ENCODE peak calls at places on chromosome 21, in six cellular contexts. I is IMR-90, U is mesenchymal stem cell, Q is H9, G is H1, V is trophoblast cell. E is an unnamed sample.

GRCh38 chr21:38544681-38545080 is 46.4 kb upstream of the ERG start:
- DNase-seq in I (no peak), U (peak), Q (no peak), G (no peak), V (no peak), E (no peak)

GRCh38 chr21:38984982-38985422 is 179.3 kb downstream of the ETS2 start:
- DNase-seq in I (peak), U (peak), Q (no peak), G (no peak), V (no peak), E (no peak)

GRCh38 chr21:17671733-17672132 is 59.0 kb upstream of the BTG3 start:
- DNase-seq in I (no peak), U (no peak), Q (no peak), G (no peak), V (no peak), E (no peak)

GRCh38 chr21:32538147-32538792 is 47.1 kb downstream of the TCP10L start:
- DNase-seq in I (no peak), U (no peak), Q (peak), G (no peak), V (no peak), E (no peak)

GRCh38 chr21:17446737-17447136 is 66.1 kb upstream of the CXADR start:
- DNase-seq in I (no peak), U (no peak), Q (no peak), G (no peak), V (no peak), E (no peak)

GRCh38 chr21:35882791-35883240 is 177.5 kb downstream of the SETD4 start:
- DNase-seq in I (peak), U (no peak), Q (no peak), G (no peak), V (peak), E (no peak)

GRCh38 chr21:34743831-34744230 is 75.0 kb downstream of the CLIC6 start:
- DNase-seq in I (peak), U (no peak), Q (no peak), G (no peak), V (no peak), E (no peak)

GRCh38 chr21:35801388-35801787 is 258.9 kb downstream of the SETD4 start:
- DNase-seq in I (no peak), U (no peak), Q (no peak), G (no peak), V (no peak), E (no peak)

GRCh38 chr21:28856588-28857250 is 136.0 kb downstream of the LTN1 start:
- DNase-seq in I (no peak), U (no peak), Q (peak), G (no peak), V (no peak), E (peak)

GRCh38 chr21:27761623-27762022 is 794.7 kb upstream of the ADAMTS5 start:
- DNase-seq in I (no peak), U (no peak), Q (no peak), G (no peak), V (no peak), E (no peak)

GRCh38 chr21:44085491-44086321 is 21.5 kb upstream of the PWP2 start:
- DNase-seq in I (no peak), U (no peak), Q (no peak), G (peak), V (no peak), E (no peak)

GRCh38 chr21:26007911-26008579 is 162.5 kb downstream of the APP start:
- DNase-seq in I (peak), U (peak), Q (no peak), G (no peak), V (no peak), E (no peak)

GRCh38 chr21:40768056-40768455 is 78.9 kb downstream of the DSCAM start:
- DNase-seq in I (no peak), U (no peak), Q (no peak), G (no peak), V (no peak), E (no peak)

GRCh38 chr21:29217818-29218252 is 80.9 kb upstream of the BACH1 start:
- DNase-seq in I (peak), U (peak), Q (no peak), G (no peak), V (peak), E (no peak)

GRCh38 chr21:43274022-43274945 is 105.5 kb downstream of the CRYAA start:
- DNase-seq in I (no peak), U (no peak), Q (no peak), G (no peak), V (no peak), E (no peak)

GRCh38 chr21:15293251-15293650 is 228.5 kb upstream of the NRIP1 start:
- DNase-seq in I (peak), U (peak), Q (no peak), G (no peak), V (peak), E (peak)

GRCh38 chr21:28537371-28538079 is 455.2 kb downstream of the LTN1 start:
- DNase-seq in I (peak), U (peak), Q (no peak), G (no peak), V (no peak), E (no peak)

GRCh38 chr21:40386301-40386911 is 460.6 kb downstream of the DSCAM start:
- DNase-seq in I (no peak), U (no peak), Q (peak), G (peak), V (peak), E (peak)

GRCh38 chr21:35932232-35932911 is 128.0 kb downstream of the SETD4 start:
- DNase-seq in I (peak), U (peak), Q (no peak), G (no peak), V (peak), E (no peak)

GRCh38 chr21:35988396-35989140 is 71.8 kb downstream of the SETD4 start:
- DNase-seq in I (no peak), U (no peak), Q (no peak), G (no peak), V (no peak), E (no peak)

GRCh38 chr21:29540289-29540688 is 241.6 kb downstream of the BACH1 start:
- DNase-seq in I (peak), U (no peak), Q (no peak), G (no peak), V (no peak), E (no peak)

GRCh38 chr21:14725219-14725618 is 179.1 kb upstream of the SAMSN1 start:
- DNase-seq in I (no peak), U (no peak), Q (no peak), G (no peak), V (no peak), E (no peak)

GRCh38 chr21:35179990-35180557 is 131.0 kb upstream of the RUNX1 start:
- DNase-seq in I (peak), U (peak), Q (no peak), G (no peak), V (peak), E (no peak)

GRCh38 chr21:18222346-18222745 is 22.3 kb upstream of the CHODL start:
- DNase-seq in I (no peak), U (no peak), Q (no peak), G (no peak), V (no peak), E (no peak)

GRCh38 chr21:34865922-34866271 is 183.2 kb downstream of the RUNX1 start:
- DNase-seq in I (no peak), U (peak), Q (peak), G (peak), V (peak), E (no peak)

GRCh38 chr21:25909341-25909740 is 174.6 kb downstream of the GABPA start:
- DNase-seq in I (no peak), U (no peak), Q (no peak), G (no peak), V (no peak), E (no peak)

GRCh38 chr21:40153351-40153750 is 286.1 kb downstream of the PCP4 start:
- DNase-seq in I (no peak), U (no peak), Q (no peak), G (no peak), V (no peak), E (no peak)

GRCh38 chr21:31879251-31879650 is 6.4 kb downstream of the HUNK start:
- DNase-seq in I (no peak), U (no peak), Q (no peak), G (no peak), V (peak), E (no peak)

GRCh38 chr21:39319814-39320332 is 6.4 kb upstream of the BRWD1 start:
- DNase-seq in I (peak), U (no peak), Q (no peak), G (no peak), V (no peak), E (no peak)

GRCh38 chr21:43331962-43332458 is 94.9 kb downstream of the SIK1 start:
- DNase-seq in I (peak), U (peak), Q (no peak), G (no peak), V (peak), E (no peak)

GRCh38 chr21:43940672-43941071 is 71.4 kb upstream of the TRAPPC10 start:
- DNase-seq in I (no peak), U (no peak), Q (peak), G (no peak), V (no peak), E (no peak)

GRCh38 chr21:24897883-24898282 is 709.4 kb downstream of the MRPL39 start:
- DNase-seq in I (no peak), U (no peak), Q (no peak), G (no peak), V (no peak), E (no peak)

GRCh38 chr21:30337644-30338170 is at the start of gene KRTAP27-1:
- DNase-seq in I (no peak), U (no peak), Q (no peak), G (no peak), V (peak), E (no peak)

GRCh38 chr21:17370750-17371325 is 142.0 kb upstream of the CXADR start:
- DNase-seq in I (no peak), U (no peak), Q (no peak), G (no peak), V (no peak), E (no peak)

GRCh38 chr21:32184059-32184458 is 94.8 kb downstream of the MIS18A start:
- DNase-seq in I (no peak), U (no peak), Q (no peak), G (peak), V (no peak), E (no peak)

GRCh38 chr21:15282666-15283065 is 217.9 kb upstream of the NRIP1 start:
- DNase-seq in I (no peak), U (no peak), Q (no peak), G (no peak), V (no peak), E (no peak)

GRCh38 chr21:43790053-43790524 is 712 bp downstream of the RRP1 start:
- DNase-seq in I (no peak), U (no peak), Q (no peak), G (no peak), V (no peak), E (no peak)

GRCh38 chr21:45430521-45431501 is 25.8 kb downstream of the COL18A1 start:
- DNase-seq in I (peak), U (peak), Q (peak), G (peak), V (no peak), E (peak)
- H2BK5ac ChIP-seq in I (peak), U (no peak), Q (no peak), G (peak), V (peak), E (no peak)

DNA sequence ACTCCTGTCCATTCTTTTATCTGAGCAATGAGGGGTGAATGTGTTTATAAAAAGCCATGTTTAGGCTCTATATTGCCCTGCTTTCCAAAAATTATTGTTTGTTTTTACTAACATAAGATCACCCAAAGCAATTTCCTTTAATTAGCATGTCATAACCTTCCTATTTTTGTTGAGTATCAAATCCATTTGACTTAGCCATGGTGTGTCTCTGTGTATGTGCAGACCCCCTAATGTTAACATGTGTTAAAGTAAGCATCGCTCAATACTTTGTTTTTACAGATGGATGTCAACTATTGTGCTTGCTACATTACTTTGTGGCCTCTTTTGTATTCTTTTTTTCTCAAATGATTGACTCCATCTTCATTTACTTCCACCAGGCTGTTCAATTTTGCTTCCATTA is 585.4 kb downstream of the USP25 start:
- DNase-seq in I (no peak), U (no peak), Q (no peak), G (no peak), V (no peak), E (no peak)
- H3K18ac ChIP-seq in I (no peak), U (no peak), Q (no peak), G (no peak), V (no peak), E (no peak)

DNA sequence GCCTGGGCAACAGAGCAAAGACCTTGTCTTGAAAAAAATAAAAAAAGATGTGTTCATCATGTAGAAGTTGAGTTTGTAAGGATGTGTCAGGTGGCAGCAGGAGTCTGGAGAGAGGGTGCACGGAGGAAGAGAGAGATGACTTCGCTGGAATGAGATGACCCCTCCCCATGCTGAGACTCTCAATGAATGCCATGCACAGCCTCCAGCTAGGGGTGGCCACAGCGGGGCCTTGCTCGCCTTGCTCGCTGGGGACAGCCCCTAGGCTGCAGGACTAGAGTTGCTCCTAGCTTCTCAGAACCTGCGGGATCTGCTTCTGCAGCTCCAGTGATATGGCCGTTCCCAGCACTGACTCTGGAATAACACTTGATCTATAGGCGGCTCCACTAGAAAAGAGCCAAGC is 6.6 kb upstream of the C2CD2 start:
- DNase-seq in I (no peak), U (no peak), Q (no peak), G (no peak), V (no peak), E (no peak)
- H4K91ac ChIP-seq in I (no peak), U (no peak), Q (no peak), G (no peak), V (no peak), E (no peak)

GRCh38 chr21:37367758-37368535 is 1.4 kb downstream of the DYRK1A start:
- DNase-seq in I (peak), U (peak), Q (no peak), G (peak), V (peak), E (no peak)
- H2BK5ac ChIP-seq in I (peak), U (peak), Q (no peak), G (peak), V (peak), E (peak)

DNA sequence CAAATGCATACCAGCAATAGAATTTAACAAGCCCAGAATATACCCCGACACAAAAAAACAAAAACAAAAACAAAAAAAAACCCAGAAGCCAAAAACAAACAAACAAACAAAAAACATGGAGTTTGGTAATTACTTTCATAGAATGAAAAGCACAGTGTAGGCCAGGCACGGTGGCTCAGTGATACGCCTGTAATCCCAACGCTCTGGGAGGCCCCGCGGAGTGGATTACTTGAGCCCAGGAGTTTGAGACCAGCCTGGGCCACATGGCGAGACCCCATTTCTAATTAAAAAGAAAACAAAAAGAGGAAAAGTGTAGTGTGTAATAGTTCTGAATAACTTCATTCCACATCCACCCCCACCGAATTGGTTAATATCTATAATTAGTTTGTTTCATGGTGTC is 1265.7 kb downstream of the NCAM2 start:
- DNase-seq in I (no peak), U (no peak), Q (no peak), G (no peak), V (no peak), E (no peak)
- H3K18ac ChIP-seq in I (no peak), U (no peak), Q (no peak), G (no peak), V (no peak), E (no peak)

DNA sequence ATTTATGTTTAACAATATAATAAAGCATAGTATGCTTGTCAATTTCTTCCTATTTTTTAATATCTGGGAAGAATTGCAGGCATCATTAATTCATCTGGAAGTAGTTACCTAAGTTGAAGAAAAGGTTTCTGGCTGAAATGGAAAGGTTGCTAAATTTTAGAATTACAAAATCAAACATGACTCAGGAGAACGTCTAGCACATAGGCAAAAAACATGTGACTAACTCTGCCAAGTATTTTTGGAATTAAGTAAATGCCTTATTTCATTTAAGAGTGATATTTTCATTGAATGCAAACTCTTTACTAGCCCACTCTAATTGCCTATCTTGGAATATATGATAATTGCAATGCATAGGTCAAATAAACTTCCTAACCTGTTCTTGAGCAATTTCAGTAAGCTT is 208.5 kb upstream of the NCAM2 start:
- DNase-seq in I (no peak), U (no peak), Q (no peak), G (no peak), V (no peak), E (no peak)
- H4K91ac ChIP-seq in I (no peak), U (no peak), Q (no peak), G (no peak), V (no peak), E (no peak)

E was measured in neuronal stem cell.